ENCODE peak calls at places on chromosomes 3 and 15, in four cellular contexts. One of them, this sample, is unnamed.
A peak's percentile ranks its signal among the peaks of the same experiment; 100 is the strongest.

GRCh38 chr15:101611007-101611406 is 41.2 kb downstream of the TM2D3 start:
- DNase-seq in thoracic aorta: no peak
- DNase-seq in IMR-90: no peak
- DNase-seq in fibroblast of lung: no peak
- DNase-seq in this sample: no peak

GRCh38 chr15:41013698-41014414 is 60.6 kb downstream of the CHAC1 start:
- DNase-seq in thoracic aorta: no peak
- DNase-seq in IMR-90: peak; percentile 86
- DNase-seq in fibroblast of lung: no peak
- DNase-seq in this sample: no peak

GRCh38 chr15:74780523-74780982 is 1.3 kb upstream of the CSK start:
- DNase-seq in thoracic aorta: no peak
- DNase-seq in IMR-90: no peak
- DNase-seq in fibroblast of lung: no peak
- DNase-seq in this sample: no peak

GRCh38 chr3:5301671-5302297 is 114.3 kb downstream of the EDEM1 start:
- DNase-seq in thoracic aorta: no peak
- DNase-seq in IMR-90: peak; percentile 19
- DNase-seq in fibroblast of lung: no peak
- DNase-seq in this sample: no peak

GRCh38 chr3:150407051-150407817 is 864 bp upstream of the TSC22D2 start:
- DNase-seq in thoracic aorta: peak; percentile 18
- DNase-seq in IMR-90: peak; percentile 22
- DNase-seq in fibroblast of lung: peak; percentile 79
- DNase-seq in this sample: peak; percentile 70

GRCh38 chr3:54168451-54168850 is 46.1 kb downstream of the CACNA2D3 start:
- DNase-seq in thoracic aorta: no peak
- DNase-seq in IMR-90: no peak
- DNase-seq in fibroblast of lung: no peak
- DNase-seq in this sample: no peak

GRCh38 chr3:185071401-185071800 is 81.5 kb downstream of the C3orf70 start:
- DNase-seq in thoracic aorta: no peak
- DNase-seq in IMR-90: no peak
- DNase-seq in fibroblast of lung: no peak
- DNase-seq in this sample: no peak

GRCh38 chr3:101049532-101049931 is 56.3 kb upstream of the ABI3BP start:
- DNase-seq in thoracic aorta: no peak
- DNase-seq in IMR-90: no peak
- DNase-seq in fibroblast of lung: no peak
- DNase-seq in this sample: no peak

GRCh38 chr3:137792633-137793271 is 28.6 kb downstream of the SOX14 start:
- DNase-seq in thoracic aorta: no peak
- DNase-seq in IMR-90: peak; percentile 27
- DNase-seq in fibroblast of lung: no peak
- DNase-seq in this sample: peak; percentile 38

GRCh38 chr3:156293566-156293965 is 173.2 kb downstream of the KCNAB1 start:
- DNase-seq in thoracic aorta: no peak
- DNase-seq in IMR-90: no peak
- DNase-seq in fibroblast of lung: no peak
- DNase-seq in this sample: no peak

GRCh38 chr3:156285626-156286025 is 165.2 kb downstream of the KCNAB1 start:
- DNase-seq in thoracic aorta: no peak
- DNase-seq in IMR-90: no peak
- DNase-seq in fibroblast of lung: no peak
- DNase-seq in this sample: no peak

GRCh38 chr3:156290917-156291268 is 170.5 kb downstream of the KCNAB1 start:
- DNase-seq in thoracic aorta: no peak
- DNase-seq in IMR-90: no peak
- DNase-seq in fibroblast of lung: no peak
- DNase-seq in this sample: no peak

GRCh38 chr3:156291269-156292123 is 171.1 kb downstream of the KCNAB1 start:
- DNase-seq in thoracic aorta: no peak
- DNase-seq in IMR-90: peak; percentile 6
- DNase-seq in fibroblast of lung: peak; percentile 49
- DNase-seq in this sample: peak; percentile 19
- H3K4me3 ChIP-seq in thoracic aorta: peak overlapping the region; percentile 72
- H3K4me3 ChIP-seq in IMR-90: peak overlapping the region; percentile 5
- H3K4me3 ChIP-seq in fibroblast of lung: peak overlapping the region; percentile 48
- H3K4me3 ChIP-seq in this sample: no peak overlapping the region

DNA sequence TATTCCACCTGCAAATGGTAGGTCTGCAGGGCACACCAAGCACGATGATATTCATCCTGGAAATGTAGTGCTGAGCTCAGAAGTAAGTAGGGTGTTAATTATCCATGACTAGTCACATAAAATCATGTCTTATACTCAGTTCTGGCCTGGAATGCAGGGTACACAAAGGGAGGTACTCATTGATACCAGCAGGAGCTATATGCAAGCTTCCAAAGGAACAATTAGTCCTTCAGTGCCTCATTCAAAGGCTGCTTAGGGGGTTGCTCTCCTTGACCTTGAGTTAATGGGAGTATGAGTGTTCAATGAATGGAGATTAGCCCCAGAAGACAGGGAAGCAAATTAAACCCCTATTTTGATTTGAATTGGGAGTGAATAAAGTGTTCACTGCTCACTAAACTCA is 38.3 kb downstream of the CNTN6 start:
- DNase-seq in thoracic aorta: no peak
- DNase-seq in IMR-90: no peak
- DNase-seq in fibroblast of lung: no peak
- DNase-seq in this sample: no peak
- H3K9me3 ChIP-seq in thoracic aorta: no peaks in the 10 kb centered on the region
- H3K9me3 ChIP-seq in IMR-90: peaks cover 8% of the 10 kb centered on the region
- H3K9me3 ChIP-seq in fibroblast of lung: no peaks in the 10 kb centered on the region
- H3K9me3 ChIP-seq in this sample: no peaks in the 10 kb centered on the region

GRCh38 chr3:13348671-13349396 is 71.3 kb downstream of the NUP210 start:
- DNase-seq in thoracic aorta: no peak
- DNase-seq in IMR-90: peak; percentile 7
- DNase-seq in fibroblast of lung: peak; percentile 23
- DNase-seq in this sample: no peak

GRCh38 chr3:13346481-13347389 is 73.4 kb downstream of the NUP210 start:
- DNase-seq in thoracic aorta: no peak
- DNase-seq in IMR-90: no peak
- DNase-seq in fibroblast of lung: no peak
- DNase-seq in this sample: no peak

GRCh38 chr3:13349823-13350222 is 70.3 kb downstream of the NUP210 start:
- DNase-seq in thoracic aorta: no peak
- DNase-seq in IMR-90: no peak
- DNase-seq in fibroblast of lung: no peak
- DNase-seq in this sample: no peak

GRCh38 chr3:13347390-13347966 is 72.6 kb downstream of the NUP210 start:
- DNase-seq in thoracic aorta: no peak
- DNase-seq in IMR-90: peak; percentile 49
- DNase-seq in fibroblast of lung: no peak
- DNase-seq in this sample: no peak

DNA sequence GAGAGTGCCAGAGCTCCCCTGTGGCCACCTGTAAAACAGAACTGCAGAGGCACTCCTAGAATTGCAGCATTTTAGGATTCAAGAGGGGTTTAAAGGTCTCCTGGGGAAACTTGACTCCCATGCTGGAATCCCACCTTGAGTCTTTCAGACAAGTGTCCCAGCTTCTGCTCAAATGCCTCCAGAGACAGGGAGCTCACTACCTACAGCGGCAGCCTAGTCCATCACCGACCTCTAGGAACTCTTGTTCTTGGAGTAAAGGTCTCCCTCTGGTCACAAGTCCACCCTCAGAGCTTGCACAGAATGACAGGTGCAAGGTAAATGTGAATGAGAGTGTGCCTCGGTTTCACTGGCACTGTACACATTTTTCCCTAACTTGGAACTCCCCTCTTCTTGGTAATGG is 72.0 kb downstream of the NUP210 start:
- DNase-seq in thoracic aorta: no peak
- DNase-seq in IMR-90: no peak
- DNase-seq in fibroblast of lung: no peak
- DNase-seq in this sample: no peak
- H3K36me3 ChIP-seq in thoracic aorta: no peaks in the 10 kb centered on the region
- H3K36me3 ChIP-seq in IMR-90: no peaks in the 10 kb centered on the region
- H3K36me3 ChIP-seq in fibroblast of lung: no peaks in the 10 kb centered on the region
- H3K36me3 ChIP-seq in this sample: no peaks in the 10 kb centered on the region

GRCh38 chr3:103787879-103788278 is 1353.1 kb downstream of the ZPLD1 start:
- DNase-seq in thoracic aorta: no peak
- DNase-seq in IMR-90: no peak
- DNase-seq in fibroblast of lung: no peak
- DNase-seq in this sample: no peak
- H3K4me3 ChIP-seq in thoracic aorta: no peak overlapping the region
- H3K4me3 ChIP-seq in IMR-90: no peak overlapping the region
- H3K4me3 ChIP-seq in fibroblast of lung: no peak overlapping the region
- H3K4me3 ChIP-seq in this sample: no peak overlapping the region

This sample was measured in MG63.